ENCODE peak calls at places on chromosome 13, in four cellular contexts. I, Z, F and V are unnamed samples.

GRCh38 chr13:24680921-24681585 is 845 bp downstream of the ATP12A start:
- DNase-seq in I (no peak), Z (no peak), F (no peak), V (no peak)

GRCh38 chr13:75636339-75637095 is 387 bp downstream of the LMO7 start:
- DNase-seq in I (peak), Z (peak), F (peak), V (no peak)

GRCh38 chr13:92656103-92656502 is 570.5 kb upstream of the GPC6 start:
- DNase-seq in I (no peak), Z (no peak), F (no peak), V (no peak)

GRCh38 chr13:84263354-84264069 is 381.2 kb upstream of the SLITRK1 start:
- DNase-seq in I (no peak), Z (no peak), F (no peak), V (no peak)

GRCh38 chr13:113655358-113656014 is 2.5 kb downstream of the ATP4B start:
- DNase-seq in I (no peak), Z (peak), F (no peak), V (no peak)

GRCh38 chr13:90776349-90776748 is 571.1 kb upstream of the MIR17HG start:
- DNase-seq in I (no peak), Z (no peak), F (no peak), V (no peak)

GRCh38 chr13:55302568-55302967 is 1838.2 kb upstream of the PRR20A start:
- DNase-seq in I (no peak), Z (no peak), F (no peak), V (no peak)

GRCh38 chr13:63455938-63456337 is 2040.3 kb upstream of the PCDH20 start:
- DNase-seq in I (no peak), Z (no peak), F (no peak), V (no peak)

GRCh38 chr13:105445793-105446192 is 1089.7 kb downstream of the EFNB2 start:
- DNase-seq in I (no peak), Z (no peak), F (peak), V (no peak)

GRCh38 chr13:111517641-111518010 is 197.2 kb downstream of the TEX29 start:
- DNase-seq in I (no peak), Z (no peak), F (no peak), V (no peak)

GRCh38 chr13:39635564-39635963 is 19.9 kb upstream of the COG6 start:
- DNase-seq in I (no peak), Z (no peak), F (no peak), V (no peak)

GRCh38 chr13:90415902-90416301 is 931.6 kb upstream of the MIR17HG start:
- DNase-seq in I (no peak), Z (no peak), F (no peak), V (no peak)

GRCh38 chr13:76936736-76937135 is 11.6 kb upstream of the ACOD1 start:
- DNase-seq in I (no peak), Z (no peak), F (no peak), V (no peak)

GRCh38 chr13:61918841-61919240 is 503.2 kb upstream of the PCDH20 start:
- DNase-seq in I (no peak), Z (no peak), F (no peak), V (no peak)

GRCh38 chr13:34258646-34259386 is 440.9 kb downstream of the RFC3 start:
- DNase-seq in I (no peak), Z (no peak), F (no peak), V (no peak)

GRCh38 chr13:82791035-82791434 is 1091.2 kb downstream of the SLITRK1 start:
- DNase-seq in I (no peak), Z (no peak), F (no peak), V (no peak)

GRCh38 chr13:35882722-35883497 is 248.3 kb downstream of the DCLK1 start:
- DNase-seq in I (no peak), Z (no peak), F (peak), V (no peak)

GRCh38 chr13:51557423-51557822 is 26.8 kb upstream of the WDFY2 start:
- DNase-seq in I (no peak), Z (no peak), F (no peak), V (no peak)

GRCh38 chr13:66618702-66619101 is 611.4 kb downstream of the PCDH9 start:
- DNase-seq in I (no peak), Z (no peak), F (peak), V (no peak)

GRCh38 chr13:43861863-43862262 is 17.7 kb downstream of the CCDC122 start:
- DNase-seq in I (no peak), Z (no peak), F (no peak), V (no peak)

GRCh38 chr13:83121904-83122303 is 760.4 kb downstream of the SLITRK1 start:
- DNase-seq in I (no peak), Z (no peak), F (peak), V (no peak)

GRCh38 chr13:30191491-30192100 is 115.8 kb downstream of the KATNAL1 start:
- DNase-seq in I (no peak), Z (no peak), F (peak), V (no peak)

GRCh38 chr13:48578516-48579166 is 45.8 kb upstream of the RCBTB2 start:
- DNase-seq in I (no peak), Z (no peak), F (no peak), V (no peak)

GRCh38 chr13:36709136-36709895 is 35.5 kb downstream of the SERTM1 start:
- DNase-seq in I (no peak), Z (no peak), F (no peak), V (no peak)

GRCh38 chr13:35475960-35476943 is at the start of gene MAB21L1:
- DNase-seq in I (no peak), Z (peak), F (peak), V (no peak)

GRCh38 chr13:20426766-20427448 is 98.8 kb downstream of the CRYL1 start:
- DNase-seq in I (no peak), Z (no peak), F (peak), V (no peak)

GRCh38 chr13:112810608-112811007 is 120.8 kb downstream of the ATP11A start:
- DNase-seq in I (no peak), Z (peak), F (no peak), V (no peak)

GRCh38 chr13:38045278-38046048 is 175.9 kb upstream of the TRPC4 start:
- DNase-seq in I (no peak), Z (no peak), F (peak), V (no peak)

GRCh38 chr13:42174344-42175162 is 97.4 kb upstream of the AKAP11 start:
- DNase-seq in I (no peak), Z (no peak), F (peak), V (no peak)

GRCh38 chr13:113657851-113658741 is at the start of gene ATP4B:
- DNase-seq in I (no peak), Z (peak), F (no peak), V (no peak)

GRCh38 chr13:36736119-36736726 is 62.4 kb downstream of the SERTM1 start:
- DNase-seq in I (peak), Z (no peak), F (peak), V (no peak)

GRCh38 chr13:46667687-46668281 is 114.8 kb downstream of the LRCH1 start:
- DNase-seq in I (no peak), Z (no peak), F (no peak), V (no peak)

GRCh38 chr13:107992542-107992941 is 222.8 kb downstream of the LIG4 start:
- DNase-seq in I (no peak), Z (no peak), F (no peak), V (no peak)

GRCh38 chr13:91381371-91381770 is 17.1 kb upstream of the GPC5 start:
- DNase-seq in I (no peak), Z (no peak), F (peak), V (no peak)

GRCh38 chr13:76889254-76889653 is 3.0 kb upstream of the KCTD12 start:
- DNase-seq in I (no peak), Z (no peak), F (no peak), V (peak)

GRCh38 chr13:77733674-77734073 is 36.2 kb downstream of the SLAIN1 start:
- DNase-seq in I (no peak), Z (no peak), F (no peak), V (no peak)

GRCh38 chr13:99982021-99982740 is 597 bp downstream of the ZIC2 start:
- DNase-seq in I (no peak), Z (no peak), F (no peak), V (no peak)
- H3K27ac ChIP-seq in I (no peak), Z (no peak), F (no peak), V (no peak)

GRCh38 chr13:110399801-110400200 is 92.7 kb downstream of the COL4A2 start:
- DNase-seq in I (no peak), Z (no peak), F (peak), V (no peak)
- H3K27ac ChIP-seq in I (no peak), Z (peak), F (no peak), V (no peak)

GRCh38 chr13:101026736-101027398 is 352.3 kb upstream of the TMTC4 start:
- DNase-seq in I (peak), Z (no peak), F (no peak), V (no peak)
- H3K27ac ChIP-seq in I (peak), Z (no peak), F (no peak), V (peak)

GRCh38 chr13:106573279-106573831 is 5.4 kb upstream of the ARGLU1 start:
- DNase-seq in I (no peak), Z (no peak), F (peak), V (no peak)
- H3K27ac ChIP-seq in I (no peak), Z (peak), F (no peak), V (peak)

DNA sequence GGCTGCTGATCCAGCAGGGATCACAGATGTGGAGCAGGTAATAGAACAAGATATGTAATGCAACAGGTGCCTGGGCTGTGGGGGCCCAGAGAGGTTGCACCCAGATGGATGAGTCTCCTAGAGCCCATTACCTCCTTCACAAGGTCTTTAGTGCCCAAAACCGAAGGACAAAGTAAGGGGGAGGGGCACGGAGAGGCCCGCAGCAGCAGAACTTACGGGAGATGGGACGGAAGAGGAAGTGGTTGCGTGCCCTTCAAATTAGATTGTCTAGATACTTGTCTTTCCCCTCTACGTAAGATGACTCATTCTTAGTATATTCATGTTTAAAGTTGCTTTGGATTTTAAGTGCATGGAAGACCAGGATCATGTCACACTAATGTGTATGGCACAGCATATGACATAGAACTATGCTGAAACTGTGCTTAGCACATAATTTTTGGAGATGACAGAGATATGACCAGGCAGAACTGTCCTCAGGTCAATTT is 5.7 kb upstream of the MRPS31 start:
- DNase-seq in I (no peak), Z (no peak), F (peak), V (no peak)
- H3K27ac ChIP-seq in I (no peak), Z (no peak), F (no peak), V (peak)